ENCODE peak calls at places on chromosomes 12 and 14, in eight cellular contexts. One of them, this sample, is unnamed.

GRCh38 chr12:79252358-79253075 is 387.9 kb downstream of the SYT1 start:
- DNase-seq in tibial nerve: no peak
- DNase-seq in heart right ventricle: no peak
- DNase-seq in GM23338: no peak
- DNase-seq in left lung: no peak
- DNase-seq in A549: no peak
- DNase-seq in gastrocnemius medialis: no peak
- DNase-seq in keratinocyte: no peak
- DNase-seq in this sample: no peak

GRCh38 chr12:64796205-64796845 is 28.1 kb upstream of the TBC1D30 start:
- DNase-seq in tibial nerve: peak
- DNase-seq in heart right ventricle: no peak
- DNase-seq in GM23338: peak
- DNase-seq in left lung: no peak
- DNase-seq in A549: peak
- DNase-seq in gastrocnemius medialis: no peak
- DNase-seq in keratinocyte: peak
- DNase-seq in this sample: peak

GRCh38 chr14:80475074-80475473 is 263.8 kb upstream of the DIO2 start:
- DNase-seq in tibial nerve: no peak
- DNase-seq in heart right ventricle: no peak
- DNase-seq in GM23338: no peak
- DNase-seq in left lung: no peak
- DNase-seq in A549: no peak
- DNase-seq in gastrocnemius medialis: no peak
- DNase-seq in keratinocyte: no peak
- DNase-seq in this sample: no peak

GRCh38 chr12:108414021-108414420 is 74.9 kb upstream of the CMKLR1 start:
- DNase-seq in tibial nerve: no peak
- DNase-seq in heart right ventricle: no peak
- DNase-seq in GM23338: no peak
- DNase-seq in left lung: no peak
- DNase-seq in A549: no peak
- DNase-seq in gastrocnemius medialis: no peak
- DNase-seq in keratinocyte: no peak
- DNase-seq in this sample: no peak

GRCh38 chr14:29671034-29671433 is 256.6 kb downstream of the PRKD1 start:
- DNase-seq in tibial nerve: no peak
- DNase-seq in heart right ventricle: no peak
- DNase-seq in GM23338: no peak
- DNase-seq in left lung: no peak
- DNase-seq in A549: no peak
- DNase-seq in gastrocnemius medialis: no peak
- DNase-seq in keratinocyte: no peak
- DNase-seq in this sample: no peak

GRCh38 chr14:71231521-71232393 is 324.5 kb downstream of the PCNX1 start:
- DNase-seq in tibial nerve: no peak
- DNase-seq in heart right ventricle: no peak
- DNase-seq in GM23338: peak
- DNase-seq in left lung: no peak
- DNase-seq in A549: no peak
- DNase-seq in gastrocnemius medialis: no peak
- DNase-seq in keratinocyte: no peak
- DNase-seq in this sample: no peak

GRCh38 chr14:64880382-64881121 is 845 bp upstream of the SPTB start:
- DNase-seq in tibial nerve: no peak
- DNase-seq in heart right ventricle: peak
- DNase-seq in GM23338: peak
- DNase-seq in left lung: peak
- DNase-seq in A549: peak
- DNase-seq in gastrocnemius medialis: peak
- DNase-seq in keratinocyte: no peak
- DNase-seq in this sample: peak

GRCh38 chr12:72699362-72699761 is 427.2 kb downstream of the TRHDE start:
- DNase-seq in tibial nerve: no peak
- DNase-seq in heart right ventricle: no peak
- DNase-seq in GM23338: no peak
- DNase-seq in left lung: no peak
- DNase-seq in A549: peak
- DNase-seq in gastrocnemius medialis: no peak
- DNase-seq in keratinocyte: no peak
- DNase-seq in this sample: no peak

GRCh38 chr14:78946949-78947348 is 776.8 kb downstream of the NRXN3 start:
- DNase-seq in tibial nerve: no peak
- DNase-seq in heart right ventricle: no peak
- DNase-seq in GM23338: no peak
- DNase-seq in left lung: no peak
- DNase-seq in A549: no peak
- DNase-seq in gastrocnemius medialis: no peak
- DNase-seq in keratinocyte: no peak
- DNase-seq in this sample: no peak

GRCh38 chr14:101960225-101960624 is 4.1 kb upstream of the DYNC1H1 start:
- DNase-seq in tibial nerve: no peak
- DNase-seq in heart right ventricle: no peak
- DNase-seq in GM23338: peak
- DNase-seq in left lung: no peak
- DNase-seq in A549: no peak
- DNase-seq in gastrocnemius medialis: no peak
- DNase-seq in keratinocyte: no peak
- DNase-seq in this sample: no peak

GRCh38 chr12:111664510-111664909 is 21.2 kb downstream of the BRAP start:
- DNase-seq in tibial nerve: no peak
- DNase-seq in heart right ventricle: no peak
- DNase-seq in GM23338: peak
- DNase-seq in left lung: no peak
- DNase-seq in A549: no peak
- DNase-seq in gastrocnemius medialis: no peak
- DNase-seq in keratinocyte: no peak
- DNase-seq in this sample: no peak

GRCh38 chr14:36217732-36218131 is 41.2 kb upstream of the PTCSC3 start:
- DNase-seq in tibial nerve: no peak
- DNase-seq in heart right ventricle: no peak
- DNase-seq in GM23338: no peak
- DNase-seq in left lung: no peak
- DNase-seq in A549: no peak
- DNase-seq in gastrocnemius medialis: no peak
- DNase-seq in keratinocyte: no peak
- DNase-seq in this sample: no peak

GRCh38 chr14:101225729-101226152 is 322.2 kb upstream of the RTL1 start:
- DNase-seq in tibial nerve: no peak
- DNase-seq in heart right ventricle: no peak
- DNase-seq in GM23338: no peak
- DNase-seq in left lung: no peak
- DNase-seq in A549: no peak
- DNase-seq in gastrocnemius medialis: no peak
- DNase-seq in keratinocyte: no peak
- DNase-seq in this sample: no peak

GRCh38 chr12:132824053-132824452 is 4.6 kb downstream of the GOLGA3 start:
- DNase-seq in tibial nerve: no peak
- DNase-seq in heart right ventricle: no peak
- DNase-seq in GM23338: no peak
- DNase-seq in left lung: no peak
- DNase-seq in A549: no peak
- DNase-seq in gastrocnemius medialis: no peak
- DNase-seq in keratinocyte: no peak
- DNase-seq in this sample: no peak

GRCh38 chr14:56092761-56093160 is 25.4 kb upstream of the PELI2 start:
- DNase-seq in tibial nerve: no peak
- DNase-seq in heart right ventricle: no peak
- DNase-seq in GM23338: no peak
- DNase-seq in left lung: no peak
- DNase-seq in A549: no peak
- DNase-seq in gastrocnemius medialis: no peak
- DNase-seq in keratinocyte: no peak
- DNase-seq in this sample: no peak

GRCh38 chr12:116443706-116444589 is 115.2 kb upstream of the MAP1LC3B2 start:
- DNase-seq in tibial nerve: no peak
- DNase-seq in heart right ventricle: no peak
- DNase-seq in GM23338: no peak
- DNase-seq in left lung: no peak
- DNase-seq in A549: no peak
- DNase-seq in gastrocnemius medialis: no peak
- DNase-seq in keratinocyte: no peak
- DNase-seq in this sample: no peak

GRCh38 chr12:44159211-44159610 is 323.3 kb downstream of the TMEM117 start:
- DNase-seq in tibial nerve: no peak
- DNase-seq in heart right ventricle: no peak
- DNase-seq in GM23338: no peak
- DNase-seq in left lung: no peak
- DNase-seq in A549: no peak
- DNase-seq in gastrocnemius medialis: no peak
- DNase-seq in keratinocyte: no peak
- DNase-seq in this sample: no peak

GRCh38 chr12:75859868-75860267 is 171.7 kb downstream of the PHLDA1 start:
- DNase-seq in tibial nerve: no peak
- DNase-seq in heart right ventricle: no peak
- DNase-seq in GM23338: no peak
- DNase-seq in left lung: no peak
- DNase-seq in A549: no peak
- DNase-seq in gastrocnemius medialis: peak
- DNase-seq in keratinocyte: no peak
- DNase-seq in this sample: no peak

DNA sequence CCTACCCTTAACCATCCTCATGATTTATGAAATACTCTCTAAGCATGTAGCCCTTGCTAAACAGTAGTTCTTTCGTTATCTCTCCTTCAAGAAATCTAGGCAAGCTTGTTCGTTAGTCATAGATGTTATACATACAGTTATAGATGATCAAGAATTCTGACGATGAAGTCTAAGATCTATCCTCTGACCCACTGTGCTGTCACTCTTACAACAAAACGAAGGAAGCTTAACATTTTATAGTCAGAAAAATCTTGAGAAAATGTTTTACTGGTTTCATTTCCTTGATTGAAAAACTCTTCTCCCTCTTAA is 68.9 kb downstream of the SPPL3 start:
- DNase-seq in tibial nerve: no peak
- DNase-seq in heart right ventricle: no peak
- DNase-seq in GM23338: no peak
- DNase-seq in left lung: no peak
- DNase-seq in A549: no peak
- DNase-seq in gastrocnemius medialis: no peak
- DNase-seq in keratinocyte: no peak
- DNase-seq in this sample: no peak
- H3K27ac ChIP-seq in tibial nerve: no peak
- H3K27ac ChIP-seq in heart right ventricle: no peak
- H3K27ac ChIP-seq in GM23338: no peak
- H3K27ac ChIP-seq in left lung: peak
- H3K27ac ChIP-seq in A549: no peak
- H3K27ac ChIP-seq in gastrocnemius medialis: peak
- H3K27ac ChIP-seq in keratinocyte: no peak
- H3K27ac ChIP-seq in this sample: no peak

GRCh38 chr12:59194794-59195193 is 274.5 kb upstream of the LRIG3 start:
- DNase-seq in tibial nerve: no peak
- DNase-seq in heart right ventricle: no peak
- DNase-seq in GM23338: peak
- DNase-seq in left lung: no peak
- DNase-seq in A549: peak
- DNase-seq in gastrocnemius medialis: no peak
- DNase-seq in keratinocyte: no peak
- DNase-seq in this sample: no peak
- TF ChIP-seq CTCF in tibial nerve: no peak
- TF ChIP-seq CTCF in heart right ventricle: no peak
- TF ChIP-seq CTCF in GM23338: peak
- TF ChIP-seq CTCF in left lung: no peak
- TF ChIP-seq CTCF in A549: no peak
- TF ChIP-seq CTCF in gastrocnemius medialis: no peak
- TF ChIP-seq CTCF in keratinocyte: no peak
- TF ChIP-seq CTCF in this sample: no peak

GRCh38 chr12:71472441-71472911 is 32.9 kb downstream of the LGR5 start:
- DNase-seq in tibial nerve: no peak
- DNase-seq in heart right ventricle: no peak
- DNase-seq in GM23338: no peak
- DNase-seq in left lung: no peak
- DNase-seq in A549: no peak
- DNase-seq in gastrocnemius medialis: no peak
- DNase-seq in keratinocyte: no peak
- DNase-seq in this sample: no peak

GRCh38 chr12:71476513-71476912 is 36.9 kb downstream of the LGR5 start:
- DNase-seq in tibial nerve: no peak
- DNase-seq in heart right ventricle: no peak
- DNase-seq in GM23338: no peak
- DNase-seq in left lung: no peak
- DNase-seq in A549: no peak
- DNase-seq in gastrocnemius medialis: peak
- DNase-seq in keratinocyte: no peak
- DNase-seq in this sample: no peak

GRCh38 chr12:71477609-71478008 is 38.0 kb downstream of the LGR5 start:
- DNase-seq in tibial nerve: no peak
- DNase-seq in heart right ventricle: no peak
- DNase-seq in GM23338: no peak
- DNase-seq in left lung: no peak
- DNase-seq in A549: no peak
- DNase-seq in gastrocnemius medialis: peak
- DNase-seq in keratinocyte: no peak
- DNase-seq in this sample: no peak

GRCh38 chr12:71477046-71477445 is 37.4 kb downstream of the LGR5 start:
- DNase-seq in tibial nerve: no peak
- DNase-seq in heart right ventricle: no peak
- DNase-seq in GM23338: no peak
- DNase-seq in left lung: no peak
- DNase-seq in A549: no peak
- DNase-seq in gastrocnemius medialis: no peak
- DNase-seq in keratinocyte: no peak
- DNase-seq in this sample: no peak

DNA sequence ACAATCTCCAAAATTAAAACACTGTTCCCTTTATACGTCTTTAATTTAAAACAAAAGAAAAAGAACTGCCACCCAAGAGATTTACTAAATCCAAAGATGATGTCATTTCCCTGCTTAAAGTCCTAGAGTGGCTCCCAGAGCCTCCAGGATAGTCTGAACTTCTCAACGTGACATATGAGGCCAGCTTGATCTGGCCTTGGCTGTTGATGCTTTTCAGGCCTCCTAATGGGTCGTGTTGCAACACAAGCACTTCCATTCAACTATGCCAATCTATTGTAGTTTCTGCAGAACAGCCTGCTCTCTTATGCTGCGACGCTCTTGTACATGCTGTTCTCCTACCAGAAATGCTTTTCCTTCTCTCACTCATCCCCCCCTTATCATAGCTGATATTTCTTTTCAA is 35.7 kb downstream of the LGR5 start:
- DNase-seq in tibial nerve: peak
- DNase-seq in heart right ventricle: no peak
- DNase-seq in GM23338: no peak
- DNase-seq in left lung: no peak
- DNase-seq in A549: no peak
- DNase-seq in gastrocnemius medialis: peak
- DNase-seq in keratinocyte: no peak
- DNase-seq in this sample: no peak
- H3K27ac ChIP-seq in tibial nerve: no peak
- H3K27ac ChIP-seq in heart right ventricle: no peak
- H3K27ac ChIP-seq in GM23338: no peak
- H3K27ac ChIP-seq in left lung: no peak
- H3K27ac ChIP-seq in A549: no peak
- H3K27ac ChIP-seq in gastrocnemius medialis: peak
- H3K27ac ChIP-seq in keratinocyte: no peak
- H3K27ac ChIP-seq in this sample: no peak

DNA sequence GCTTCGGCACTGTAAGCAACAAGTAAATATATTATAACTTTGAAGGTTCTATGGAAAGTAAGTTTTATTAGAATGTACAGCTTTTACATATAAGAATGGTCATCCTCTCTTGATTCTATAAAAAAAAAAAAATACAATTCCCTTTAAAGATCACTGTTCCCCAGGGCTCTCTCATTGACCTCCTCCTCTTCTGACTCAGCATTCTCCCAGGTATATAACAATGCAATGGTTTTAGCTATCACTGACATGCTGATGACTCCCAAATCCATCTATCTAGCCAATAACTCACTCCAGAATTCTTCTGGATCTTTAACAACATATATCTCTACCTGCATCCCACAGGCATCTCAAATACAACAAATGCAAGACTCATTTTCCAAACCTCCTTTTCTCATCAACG is 62.7 kb downstream of the EEA1 start:
- DNase-seq in tibial nerve: no peak
- DNase-seq in heart right ventricle: no peak
- DNase-seq in GM23338: no peak
- DNase-seq in left lung: no peak
- DNase-seq in A549: no peak
- DNase-seq in gastrocnemius medialis: no peak
- DNase-seq in keratinocyte: no peak
- DNase-seq in this sample: no peak
- TF ChIP-seq CTCF in tibial nerve: no peak
- TF ChIP-seq CTCF in heart right ventricle: no peak
- TF ChIP-seq CTCF in GM23338: no peak
- TF ChIP-seq CTCF in left lung: no peak
- TF ChIP-seq CTCF in A549: no peak
- TF ChIP-seq CTCF in gastrocnemius medialis: no peak
- TF ChIP-seq CTCF in keratinocyte: no peak
- TF ChIP-seq CTCF in this sample: no peak

This sample was measured in CD4-positive, alpha-beta T cell.